ENCODE peak calls at places on chromosomes 4 and X, in eight cellular contexts. One of them, this sample, is unnamed.
A peak's percentile ranks its signal among the peaks of the same experiment; 100 is the strongest.

GRCh38 chr4:101136373-101137370 is 210.7 kb downstream of the PPP3CA start:
- DNase-seq in pancreas: no peak
- DNase-seq in aorta: no peak
- DNase-seq in kidney epithelial cell: no peak
- DNase-seq in tibial nerve: no peak
- DNase-seq in MM.1S: no peak
- DNase-seq in left ventricle myocardium inferior: no peak
- DNase-seq in hepatocyte: no peak
- DNase-seq in this sample: no peak

GRCh38 chr4:38409852-38410251 is 254.1 kb upstream of the KLF3 start:
- DNase-seq in left ventricle myocardium inferior: no peak
- DNase-seq in aorta: no peak
- DNase-seq in kidney epithelial cell: no peak
- DNase-seq in hepatocyte: no peak
- DNase-seq in tibial nerve: no peak
- DNase-seq in MM.1S: no peak
- DNase-seq in pancreas: no peak
- DNase-seq in this sample: no peak

GRCh38 chrX:110665636-110666035 is 130.0 kb downstream of the CHRDL1 start:
- DNase-seq in aorta: no peak
- DNase-seq in kidney epithelial cell: no peak
- DNase-seq in left ventricle myocardium inferior: peak; percentile 13
- DNase-seq in tibial nerve: peak; percentile 11
- DNase-seq in hepatocyte: peak; percentile 54
- DNase-seq in pancreas: peak; percentile 46
- DNase-seq in MM.1S: peak; percentile 36
- DNase-seq in this sample: no peak

GRCh38 chr4:88341227-88342192 is 37.1 kb upstream of the HERC6 start:
- DNase-seq in pancreas: no peak
- DNase-seq in left ventricle myocardium inferior: no peak
- DNase-seq in hepatocyte: peak; percentile 72
- DNase-seq in aorta: no peak
- DNase-seq in MM.1S: no peak
- DNase-seq in tibial nerve: no peak
- DNase-seq in kidney epithelial cell: peak; percentile 74
- DNase-seq in this sample: peak; percentile 61

GRCh38 chrX:17414839-17415238 is 39.8 kb downstream of the NHS start:
- DNase-seq in left ventricle myocardium inferior: peak; percentile 17
- DNase-seq in tibial nerve: no peak
- DNase-seq in pancreas: peak; percentile 40
- DNase-seq in hepatocyte: peak; percentile 40
- DNase-seq in aorta: peak; percentile 82
- DNase-seq in MM.1S: no peak
- DNase-seq in kidney epithelial cell: no peak
- DNase-seq in this sample: peak; percentile 16

GRCh38 chr4:57854748-57855147 is 744.6 kb upstream of the IGFBP7 start:
- DNase-seq in pancreas: no peak
- DNase-seq in hepatocyte: no peak
- DNase-seq in aorta: no peak
- DNase-seq in tibial nerve: no peak
- DNase-seq in kidney epithelial cell: peak; percentile 31
- DNase-seq in MM.1S: peak; percentile 49
- DNase-seq in left ventricle myocardium inferior: no peak
- DNase-seq in this sample: no peak

GRCh38 chrX:40153335-40154221 is 55.8 kb upstream of the BCOR start:
- DNase-seq in pancreas: peak; percentile 71
- DNase-seq in hepatocyte: peak; percentile 76
- DNase-seq in kidney epithelial cell: no peak
- DNase-seq in MM.1S: peak; percentile 59
- DNase-seq in aorta: peak; percentile 82
- DNase-seq in left ventricle myocardium inferior: peak; percentile 49
- DNase-seq in tibial nerve: no peak
- DNase-seq in this sample: no peak

GRCh38 chr4:3797831-3798500 is 31.8 kb downstream of the ADRA2C start:
- DNase-seq in pancreas: peak; percentile 11
- DNase-seq in MM.1S: no peak
- DNase-seq in aorta: peak; percentile 54
- DNase-seq in tibial nerve: no peak
- DNase-seq in hepatocyte: no peak
- DNase-seq in left ventricle myocardium inferior: no peak
- DNase-seq in kidney epithelial cell: no peak
- DNase-seq in this sample: peak; percentile 3

GRCh38 chr4:154626793-154627484 is 14.5 kb upstream of the FGG start:
- DNase-seq in hepatocyte: peak; percentile 88
- DNase-seq in pancreas: peak; percentile 67
- DNase-seq in tibial nerve: peak; percentile 7
- DNase-seq in kidney epithelial cell: no peak
- DNase-seq in left ventricle myocardium inferior: peak; percentile 23
- DNase-seq in aorta: peak; percentile 89
- DNase-seq in MM.1S: peak; percentile 73
- DNase-seq in this sample: peak; percentile 33

GRCh38 chr4:136863756-136864155 is 668.5 kb downstream of the PCDH18 start:
- DNase-seq in aorta: no peak
- DNase-seq in tibial nerve: no peak
- DNase-seq in hepatocyte: no peak
- DNase-seq in MM.1S: no peak
- DNase-seq in left ventricle myocardium inferior: no peak
- DNase-seq in kidney epithelial cell: no peak
- DNase-seq in pancreas: no peak
- DNase-seq in this sample: no peak

GRCh38 chr4:95537181-95537580 is 11.6 kb downstream of the UNC5C start:
- DNase-seq in left ventricle myocardium inferior: no peak
- DNase-seq in aorta: no peak
- DNase-seq in kidney epithelial cell: no peak
- DNase-seq in tibial nerve: no peak
- DNase-seq in MM.1S: no peak
- DNase-seq in pancreas: no peak
- DNase-seq in hepatocyte: no peak
- DNase-seq in this sample: no peak

GRCh38 chrX:31021537-31021936 is 50.3 kb downstream of the FTHL17 start:
- DNase-seq in tibial nerve: no peak
- DNase-seq in MM.1S: no peak
- DNase-seq in hepatocyte: no peak
- DNase-seq in left ventricle myocardium inferior: peak; percentile 15
- DNase-seq in aorta: no peak
- DNase-seq in kidney epithelial cell: no peak
- DNase-seq in pancreas: no peak
- DNase-seq in this sample: peak; percentile 31

GRCh38 chrX:39705299-39705698 is 392.5 kb downstream of the BCOR start:
- DNase-seq in tibial nerve: peak; percentile 44
- DNase-seq in aorta: peak; percentile 90
- DNase-seq in MM.1S: no peak
- DNase-seq in kidney epithelial cell: peak; percentile 41
- DNase-seq in hepatocyte: peak; percentile 76
- DNase-seq in pancreas: peak; percentile 82
- DNase-seq in left ventricle myocardium inferior: peak; percentile 60
- DNase-seq in this sample: peak; percentile 52

GRCh38 chr4:116926631-116927295 is 158.6 kb downstream of the TRAM1L1 start:
- DNase-seq in left ventricle myocardium inferior: no peak
- DNase-seq in pancreas: no peak
- DNase-seq in hepatocyte: peak; percentile 8
- DNase-seq in kidney epithelial cell: peak; percentile 7
- DNase-seq in tibial nerve: no peak
- DNase-seq in aorta: no peak
- DNase-seq in MM.1S: no peak
- DNase-seq in this sample: no peak

GRCh38 chr4:118883861-118884260 is 4.8 kb upstream of the SYNPO2 start:
- DNase-seq in kidney epithelial cell: no peak
- DNase-seq in aorta: no peak
- DNase-seq in hepatocyte: no peak
- DNase-seq in tibial nerve: no peak
- DNase-seq in left ventricle myocardium inferior: no peak
- DNase-seq in MM.1S: no peak
- DNase-seq in pancreas: no peak
- DNase-seq in this sample: no peak

GRCh38 chr4:73998040-73999011 is at the start of gene CXCL5:
- DNase-seq in aorta: peak; percentile 79
- DNase-seq in hepatocyte: peak; percentile 68
- DNase-seq in tibial nerve: no peak
- DNase-seq in left ventricle myocardium inferior: peak; percentile 21
- DNase-seq in kidney epithelial cell: no peak
- DNase-seq in MM.1S: no peak
- DNase-seq in pancreas: peak; percentile 30
- DNase-seq in this sample: peak; percentile 18

DNA sequence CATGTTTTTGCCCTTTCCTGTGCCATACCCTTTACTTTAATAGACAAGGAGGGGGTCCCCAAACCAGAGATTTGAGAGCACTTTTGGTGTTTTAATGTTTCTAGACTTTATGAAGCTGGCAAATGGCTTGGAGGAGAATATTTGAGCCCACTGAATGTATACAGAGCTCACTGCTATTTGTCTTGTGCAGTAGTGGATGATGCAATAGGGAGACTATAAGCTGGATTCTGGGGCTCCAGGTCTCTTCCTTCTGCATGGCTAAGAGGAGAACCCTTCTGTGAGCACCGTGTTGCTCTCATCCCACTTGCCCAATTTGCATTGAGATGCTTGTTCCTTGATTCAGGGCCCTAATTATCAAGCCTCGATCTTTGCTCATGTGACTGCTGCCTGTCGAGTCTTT is 8.9 kb upstream of the PUDP start:
- DNase-seq in aorta: no peak
- DNase-seq in tibial nerve: no peak
- DNase-seq in hepatocyte: no peak
- DNase-seq in kidney epithelial cell: no peak
- DNase-seq in MM.1S: no peak
- DNase-seq in pancreas: no peak
- DNase-seq in left ventricle myocardium inferior: no peak
- DNase-seq in this sample: no peak
- H3K27me3 ChIP-seq in aorta: no peaks in the 10 kb centered on the region
- H3K27me3 ChIP-seq in tibial nerve: no peaks in the 10 kb centered on the region
- H3K27me3 ChIP-seq in hepatocyte: no peaks in the 10 kb centered on the region
- H3K27me3 ChIP-seq in kidney epithelial cell: peaks cover 3% of the 10 kb centered on the region
- H3K27me3 ChIP-seq in MM.1S: no peaks in the 10 kb centered on the region
- H3K27me3 ChIP-seq in pancreas: no peaks in the 10 kb centered on the region
- H3K27me3 ChIP-seq in left ventricle myocardium inferior: no peaks in the 10 kb centered on the region
- H3K27me3 ChIP-seq in this sample: no peaks in the 10 kb centered on the region

DNA sequence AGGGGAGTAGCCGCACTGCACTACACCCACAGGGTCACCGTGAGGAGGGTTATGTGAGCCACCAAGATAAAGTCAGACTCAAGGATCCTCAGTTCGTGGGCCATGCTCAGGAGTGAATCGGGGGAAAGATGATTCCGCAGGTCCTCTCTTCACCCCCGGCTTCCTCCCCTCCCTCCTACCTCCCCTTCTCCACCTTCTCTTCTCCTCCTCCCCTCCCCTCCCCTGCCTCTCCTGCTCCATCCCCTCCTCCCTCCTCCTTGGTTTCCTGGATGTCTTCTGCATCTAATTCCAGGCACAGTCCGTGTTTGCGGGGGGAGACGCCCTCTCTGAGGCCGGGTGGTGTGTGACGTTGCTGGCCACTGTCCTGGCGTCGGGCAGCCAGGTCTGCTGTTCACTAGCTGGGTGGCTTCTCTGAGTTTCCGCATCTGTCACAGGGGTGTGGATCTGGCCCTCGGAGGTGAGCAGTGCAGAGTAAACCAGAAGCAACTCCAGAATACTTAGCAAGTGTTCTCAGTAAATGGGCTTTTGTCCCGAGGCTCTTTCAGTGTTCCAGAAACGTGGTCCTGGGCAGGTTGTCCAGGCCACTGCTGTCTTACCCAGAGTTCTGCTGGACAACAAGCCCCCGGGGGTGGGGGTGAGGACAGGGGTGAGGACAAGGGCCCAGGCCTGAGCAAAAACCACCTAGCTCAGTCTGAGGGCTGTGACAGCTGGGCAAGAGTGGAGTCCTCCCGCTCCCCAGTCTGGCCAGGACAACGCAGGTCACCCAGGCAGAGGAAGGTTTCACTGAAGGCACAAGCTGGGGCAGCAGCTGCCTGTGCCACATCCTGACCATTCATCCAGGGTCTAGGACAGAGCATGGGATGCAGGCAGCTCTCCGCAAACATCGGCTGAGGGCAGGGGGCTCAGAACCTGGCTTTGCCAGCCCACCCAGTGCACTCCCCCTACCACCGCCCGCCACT is 92.3 kb downstream of the PPP2R2C start:
- DNase-seq in MM.1S: no peak
- DNase-seq in left ventricle myocardium inferior: peak; percentile 9
- DNase-seq in hepatocyte: no peak
- DNase-seq in kidney epithelial cell: no peak
- DNase-seq in tibial nerve: no peak
- DNase-seq in aorta: peak; percentile 70
- DNase-seq in pancreas: peak; percentile 11
- DNase-seq in this sample: no peak
- H3K27me3 ChIP-seq in MM.1S: peaks cover 100% of the 10 kb centered on the region
- H3K27me3 ChIP-seq in left ventricle myocardium inferior: peaks cover 72% of the 10 kb centered on the region
- H3K27me3 ChIP-seq in hepatocyte: peaks cover 5% of the 10 kb centered on the region
- H3K27me3 ChIP-seq in kidney epithelial cell: peaks cover 19% of the 10 kb centered on the region
- H3K27me3 ChIP-seq in tibial nerve: peaks cover 27% of the 10 kb centered on the region
- H3K27me3 ChIP-seq in aorta: no peaks in the 10 kb centered on the region
- H3K27me3 ChIP-seq in pancreas: no peaks in the 10 kb centered on the region
- H3K27me3 ChIP-seq in this sample: peaks cover 15% of the 10 kb centered on the region

DNA sequence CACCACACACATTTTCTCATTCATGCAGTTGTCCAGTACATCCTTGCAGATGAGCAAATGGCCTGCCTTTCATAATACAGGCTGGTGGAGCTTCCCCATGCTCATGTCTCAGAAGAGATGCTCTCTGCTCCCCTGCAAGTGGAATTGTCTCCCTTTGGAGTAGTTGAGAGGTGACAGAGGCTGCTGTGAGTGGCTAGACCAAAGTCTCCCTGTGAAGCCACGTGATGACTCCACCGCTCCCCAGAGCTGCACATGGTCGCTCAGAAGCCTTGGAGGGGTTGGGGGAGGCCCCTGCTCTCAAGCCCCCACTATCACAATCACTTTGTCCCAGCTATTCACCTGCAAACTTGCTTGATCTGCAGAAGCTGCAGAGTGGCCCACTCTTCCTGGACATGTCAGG is 1.5 kb upstream of the GPR78 start:
- DNase-seq in aorta: no peak
- DNase-seq in MM.1S: no peak
- DNase-seq in pancreas: no peak
- DNase-seq in hepatocyte: no peak
- DNase-seq in kidney epithelial cell: no peak
- DNase-seq in left ventricle myocardium inferior: no peak
- DNase-seq in tibial nerve: no peak
- DNase-seq in this sample: no peak
- H3K27me3 ChIP-seq in aorta: no peaks in the 10 kb centered on the region
- H3K27me3 ChIP-seq in MM.1S: peaks cover 62% of the 10 kb centered on the region
- H3K27me3 ChIP-seq in pancreas: peaks cover 15% of the 10 kb centered on the region
- H3K27me3 ChIP-seq in hepatocyte: peaks cover 28% of the 10 kb centered on the region
- H3K27me3 ChIP-seq in kidney epithelial cell: peaks cover 41% of the 10 kb centered on the region
- H3K27me3 ChIP-seq in left ventricle myocardium inferior: peaks cover 82% of the 10 kb centered on the region
- H3K27me3 ChIP-seq in tibial nerve: peaks cover 31% of the 10 kb centered on the region
- H3K27me3 ChIP-seq in this sample: peaks cover 64% of the 10 kb centered on the region

GRCh38 chr4:182547435-182547834 is 304.2 kb downstream of the TENM3 start:
- DNase-seq in left ventricle myocardium inferior: no peak
- DNase-seq in MM.1S: no peak
- DNase-seq in aorta: no peak
- DNase-seq in tibial nerve: no peak
- DNase-seq in kidney epithelial cell: no peak
- DNase-seq in pancreas: no peak
- DNase-seq in hepatocyte: no peak
- DNase-seq in this sample: no peak

GRCh38 chr4:182549386-182549785 is 306.2 kb downstream of the TENM3 start:
- DNase-seq in aorta: no peak
- DNase-seq in hepatocyte: no peak
- DNase-seq in kidney epithelial cell: no peak
- DNase-seq in tibial nerve: no peak
- DNase-seq in left ventricle myocardium inferior: no peak
- DNase-seq in MM.1S: no peak
- DNase-seq in pancreas: no peak
- DNase-seq in this sample: no peak

GRCh38 chr4:182552948-182553347 is 309.7 kb downstream of the TENM3 start:
- DNase-seq in hepatocyte: no peak
- DNase-seq in tibial nerve: no peak
- DNase-seq in left ventricle myocardium inferior: no peak
- DNase-seq in aorta: no peak
- DNase-seq in MM.1S: no peak
- DNase-seq in pancreas: no peak
- DNase-seq in kidney epithelial cell: no peak
- DNase-seq in this sample: no peak

GRCh38 chr4:182548156-182548555 is 305.0 kb downstream of the TENM3 start:
- DNase-seq in hepatocyte: no peak
- DNase-seq in aorta: no peak
- DNase-seq in MM.1S: no peak
- DNase-seq in kidney epithelial cell: no peak
- DNase-seq in tibial nerve: no peak
- DNase-seq in pancreas: no peak
- DNase-seq in left ventricle myocardium inferior: no peak
- DNase-seq in this sample: no peak
- H3K27me3 ChIP-seq in hepatocyte: no peaks in the 10 kb centered on the region
- H3K27me3 ChIP-seq in aorta: no peaks in the 10 kb centered on the region
- H3K27me3 ChIP-seq in MM.1S: no peaks in the 10 kb centered on the region
- H3K27me3 ChIP-seq in kidney epithelial cell: no peaks in the 10 kb centered on the region
- H3K27me3 ChIP-seq in tibial nerve: no peaks in the 10 kb centered on the region
- H3K27me3 ChIP-seq in pancreas: no peaks in the 10 kb centered on the region
- H3K27me3 ChIP-seq in left ventricle myocardium inferior: no peaks in the 10 kb centered on the region
- H3K27me3 ChIP-seq in this sample: no peaks in the 10 kb centered on the region

This sample was measured in heart right ventricle.